ENCODE peak calls at places on chromosomes 11 and 22, in eight cellular contexts. O, C, N, Q, D, T, I and H are unnamed samples.

GRCh38 chr11:101010899-101011298 is 118.7 kb downstream of the PGR start:
- DNase-seq in O (no peak), N (peak; percentile 6), C (no peak), I (no peak), Q (peak; percentile 11), D (no peak), T (peak; percentile 27), H (no peak)

GRCh38 chr11:30855383-30856006 is 269.3 kb upstream of the MPPED2 start:
- DNase-seq in Q (no peak), N (no peak), O (no peak), D (no peak), T (peak; percentile 15), I (no peak), C (peak; percentile 4), H (no peak)

GRCh38 chr11:70712471-70712870 is 314.1 kb downstream of the CTTN start:
- DNase-seq in C (no peak), T (no peak), Q (no peak), D (no peak), I (no peak), N (no peak), O (no peak), H (no peak)

GRCh38 chr22:49235463-49236300 is 592.0 kb downstream of the BRD1 start:
- DNase-seq in O (no peak), N (no peak), C (no peak), I (no peak), D (no peak), Q (no peak), T (no peak), H (peak; percentile 68)

GRCh38 chr11:2928605-2929510 is at the start of gene PHLDA2:
- DNase-seq in O (peak; percentile 55), Q (peak; percentile 46), T (peak; percentile 19), C (peak; percentile 58), D (peak; percentile 61), I (peak; percentile 46), N (peak; percentile 74), H (peak; percentile 93)

GRCh38 chr22:49735411-49736311 is 92.0 kb downstream of the BRD1 start:
- DNase-seq in N (peak; percentile 9), C (no peak), T (no peak), D (no peak), O (peak; percentile 29), Q (no peak), I (peak; percentile 54), H (no peak)

GRCh38 chr11:64123102-64123434 is 42.8 kb downstream of the MACROD1 start:
- DNase-seq in Q (no peak), C (no peak), T (no peak), O (no peak), I (no peak), D (peak; percentile 74), N (no peak), H (no peak)

GRCh38 chr11:44848963-44849350 is 101.7 kb downstream of the TP53I11 start:
- DNase-seq in Q (no peak), C (no peak), N (no peak), I (no peak), D (no peak), T (no peak), O (peak; percentile 7), H (no peak)

GRCh38 chr11:66363187-66363601 is 8.4 kb downstream of the SLC29A2 start:
- DNase-seq in N (no peak), C (no peak), O (no peak), I (no peak), Q (no peak), T (no peak), D (no peak), H (no peak)

GRCh38 chr11:47282462-47282861 is 12.5 kb downstream of the MADD start:
- DNase-seq in I (no peak), D (no peak), T (no peak), Q (no peak), O (no peak), C (no peak), N (no peak), H (no peak)

GRCh38 chr22:37185646-37186227 is 2.3 kb downstream of the C1QTNF6 start:
- DNase-seq in C (no peak), T (no peak), Q (no peak), I (no peak), D (peak; percentile 2), O (peak; percentile 12), N (no peak), H (no peak)

GRCh38 chr11:111059726-111060125 is 185.8 kb upstream of the POU2AF2 start:
- DNase-seq in N (peak; percentile 25), Q (no peak), I (no peak), O (no peak), T (peak; percentile 22), C (no peak), D (no peak), H (no peak)

GRCh38 chr11:77547863-77548551 is 41.7 kb upstream of the AQP11 start:
- DNase-seq in I (peak; percentile 28), Q (peak; percentile 66), T (peak; percentile 17), N (peak; percentile 59), D (no peak), C (peak; percentile 42), O (no peak), H (no peak)

GRCh38 chr22:42868751-42869251 is 11.7 kb upstream of the ARFGAP3 start:
- DNase-seq in I (no peak), Q (no peak), O (peak; percentile 71), D (peak; percentile 75), N (no peak), C (no peak), T (no peak), H (peak; percentile 39)

GRCh38 chr11:61891331-61892084 is at the start of gene FADS3:
- DNase-seq in Q (peak; percentile 76), I (peak; percentile 69), O (peak; percentile 73), D (peak; percentile 92), N (peak; percentile 86), T (peak; percentile 22), C (peak; percentile 59), H (peak; percentile 96)

GRCh38 chr11:101096036-101096704 is 33.4 kb downstream of the PGR start:
- DNase-seq in N (no peak), C (no peak), O (no peak), T (peak; percentile 31), D (no peak), I (no peak), Q (no peak), H (no peak)

GRCh38 chr11:66568124-66568916 is at the start of gene CTSF:
- DNase-seq in C (no peak), O (peak; percentile 91), Q (no peak), D (peak; percentile 89), T (peak; percentile 11), I (peak; percentile 39), N (peak; percentile 82), H (peak; percentile 96)

GRCh38 chr11:124867700-124868099 is 2.5 kb downstream of the ROBO3 start:
- DNase-seq in Q (peak; percentile 42), I (no peak), O (no peak), N (peak; percentile 40), C (no peak), D (no peak), T (peak; percentile 8), H (peak; percentile 78)

GRCh38 chr22:17767236-17768065 is 6.8 kb downstream of the BID start:
- DNase-seq in C (no peak), I (no peak), N (no peak), D (no peak), T (no peak), Q (no peak), O (no peak), H (no peak)

GRCh38 chr11:69513196-69513595 is 31.7 kb downstream of the LINC01488 start:
- DNase-seq in O (no peak), T (no peak), C (no peak), Q (no peak), N (no peak), D (no peak), I (no peak), H (no peak)

GRCh38 chr11:2586793-2587131 is 113.0 kb downstream of the KCNQ1OT1 start:
- DNase-seq in T (no peak), D (no peak), C (no peak), I (no peak), Q (no peak), N (no peak), O (peak; percentile 17), H (peak; percentile 80)

GRCh38 chr22:29146101-29146560 is 59.6 kb upstream of the EMID1 start:
- DNase-seq in Q (no peak), N (no peak), C (no peak), O (no peak), D (no peak), T (no peak), I (no peak), H (peak; percentile 83)

GRCh38 chr22:30541979-30542810 is 4.3 kb downstream of the SEC14L6 start:
- DNase-seq in C (peak; percentile 62), Q (no peak), I (peak; percentile 40), D (no peak), O (no peak), T (peak; percentile 21), N (no peak), H (no peak)